ENCODE peak calls at places on chromosomes 3 and 15, in eight cellular contexts. X, K, M, W, E, U, F and V are unnamed samples.

GRCh38 chr15:90934256-90934948 is 683 bp upstream of the UNC45A start:
- DNase-seq in X (peak; percentile 62), K (peak; percentile 73), M (peak; percentile 91), W (peak; percentile 83), E (peak; percentile 81), U (peak; percentile 98), F (peak; percentile 90), V (peak; percentile 92)

GRCh38 chr15:40301467-40302179 is 6.1 kb downstream of the PLCB2 start:
- DNase-seq in X (no peak), K (no peak), M (no peak), W (no peak), E (no peak), U (no peak), F (no peak), V (no peak)

GRCh38 chr3:128482175-128482856 is 10.7 kb downstream of the GATA2 start:
- DNase-seq in X (no peak), K (peak; percentile 48), M (no peak), W (peak; percentile 59), E (no peak), U (no peak), F (no peak), V (no peak)

GRCh38 chr3:11717768-11718581 is 74.3 kb upstream of the VGLL4 start:
- DNase-seq in X (no peak), K (peak; percentile 78), M (peak; percentile 66), W (peak; percentile 59), E (no peak), U (peak; percentile 38), F (peak; percentile 3), V (no peak)

GRCh38 chr3:32106929-32107362 is 526 bp downstream of the GPD1L start:
- DNase-seq in X (no peak), K (no peak), M (peak; percentile 8), W (no peak), E (no peak), U (no peak), F (no peak), V (peak; percentile 89)

GRCh38 chr3:140863481-140864084 is 78.1 kb upstream of the SLC25A36 start:
- DNase-seq in X (peak; percentile 60), K (peak; percentile 58), M (peak; percentile 43), W (peak; percentile 44), E (no peak), U (peak; percentile 19), F (peak; percentile 54), V (no peak)

GRCh38 chr3:2656806-2657205 is 453.4 kb downstream of the IL5RA start:
- DNase-seq in X (no peak), K (no peak), M (no peak), W (no peak), E (no peak), U (no peak), F (no peak), V (no peak)

GRCh38 chr3:13123266-13123665 is 50.0 kb upstream of the IQSEC1 start:
- DNase-seq in X (no peak), K (no peak), M (no peak), W (no peak), E (no peak), U (no peak), F (no peak), V (peak; percentile 53)

GRCh38 chr15:48333553-48333952 is 2.3 kb downstream of the DUT start:
- DNase-seq in X (no peak), K (no peak), M (no peak), W (no peak), E (no peak), U (no peak), F (no peak), V (no peak)

GRCh38 chr15:70322051-70322668 is 224.4 kb upstream of the TLE3 start:
- DNase-seq in X (no peak), K (no peak), M (no peak), W (no peak), E (no peak), U (no peak), F (no peak), V (no peak)

GRCh38 chr3:177195242-177195940 is 1.9 kb downstream of the TBL1XR1 start:
- DNase-seq in X (no peak), K (peak; percentile 53), M (no peak), W (peak; percentile 59), E (no peak), U (peak; percentile 23), F (peak; percentile 19), V (no peak)

GRCh38 chr3:56799251-56799882 is 2.4 kb downstream of the ARHGEF3 start:
- DNase-seq in X (peak; percentile 47), K (peak; percentile 77), M (peak; percentile 52), W (peak; percentile 72), E (no peak), U (peak; percentile 24), F (no peak), V (no peak)